ENCODE peak calls at places on chromosomes 6 and 20, in five cellular contexts. L is ovary, F is breast epithelium, P is uterus, S is heart left ventricle. U is an unnamed sample.

GRCh38 chr20:38293490-38294333 is 10.2 kb upstream of the BPI start:
- DNase-seq in L (no peak), S (no peak), P (no peak), F (no peak), U (no peak)

GRCh38 chr6:150200428-150201105 is 57.7 kb downstream of the PPP1R14C start:
- DNase-seq in S (no peak), L (no peak), P (no peak), F (no peak), U (no peak)

GRCh38 chr6:122184260-122184934 is 215.1 kb upstream of the HSF2 start:
- DNase-seq in P (no peak), L (no peak), F (no peak), S (no peak), U (peak)

GRCh38 chr6:14734416-14735340 is 511.2 kb upstream of the JARID2 start:
- DNase-seq in L (no peak), S (no peak), P (no peak), F (no peak), U (no peak)

GRCh38 chr6:77796824-77797809 is 144.3 kb downstream of the MEI4 start:
- DNase-seq in S (no peak), F (no peak), L (no peak), P (no peak), U (no peak)

GRCh38 chr6:684831-685636 is 7.9 kb downstream of the EXOC2 start:
- DNase-seq in L (no peak), P (no peak), S (no peak), F (no peak), U (no peak)

GRCh38 chr6:44061375-44062104 is 65.7 kb downstream of the MRPL14 start:
- DNase-seq in L (no peak), S (no peak), P (no peak), F (no peak), U (no peak)

GRCh38 chr20:9480066-9480465 is 34.3 kb upstream of the LAMP5 start:
- DNase-seq in L (no peak), F (no peak), P (no peak), S (no peak), U (no peak)

GRCh38 chr6:53926505-53926904 is 131.7 kb downstream of the LRRC1 start:
- DNase-seq in S (no peak), F (no peak), L (no peak), P (no peak), U (no peak)

DNA sequence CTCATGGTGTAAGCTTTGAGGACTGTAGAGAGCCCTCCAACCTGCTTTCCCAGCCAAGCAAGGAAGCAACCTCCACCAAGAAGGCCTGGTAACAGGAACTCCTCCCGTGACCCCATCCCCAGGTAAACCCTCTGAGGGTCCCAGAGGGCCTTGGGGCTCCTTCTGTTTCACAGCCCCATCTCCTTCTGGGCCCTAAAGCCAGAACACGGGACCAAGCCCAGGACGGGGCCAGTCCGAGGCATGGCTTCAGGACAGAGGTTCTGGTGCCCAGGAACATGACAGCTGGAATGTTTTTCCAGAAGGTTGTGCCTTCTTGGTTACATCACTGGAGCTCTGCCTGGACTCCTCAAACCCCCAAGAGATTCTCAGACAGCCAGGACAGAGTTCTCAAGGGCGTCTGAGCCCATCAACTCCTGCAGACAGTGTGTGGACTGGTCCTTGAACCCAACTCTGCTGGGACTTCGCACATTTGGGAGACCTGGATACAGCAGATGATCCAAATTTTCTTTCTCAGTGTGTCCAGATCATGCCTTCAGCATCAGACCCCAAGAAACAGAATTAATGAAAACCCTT is 43.1 kb downstream of the RRBP1 start:
- DNase-seq in L (no peak), P (no peak), F (no peak), S (no peak), U (no peak)
- H3K4me3 ChIP-seq in L (no peak), P (no peak), F (no peak), S (no peak), U (no peak)

DNA sequence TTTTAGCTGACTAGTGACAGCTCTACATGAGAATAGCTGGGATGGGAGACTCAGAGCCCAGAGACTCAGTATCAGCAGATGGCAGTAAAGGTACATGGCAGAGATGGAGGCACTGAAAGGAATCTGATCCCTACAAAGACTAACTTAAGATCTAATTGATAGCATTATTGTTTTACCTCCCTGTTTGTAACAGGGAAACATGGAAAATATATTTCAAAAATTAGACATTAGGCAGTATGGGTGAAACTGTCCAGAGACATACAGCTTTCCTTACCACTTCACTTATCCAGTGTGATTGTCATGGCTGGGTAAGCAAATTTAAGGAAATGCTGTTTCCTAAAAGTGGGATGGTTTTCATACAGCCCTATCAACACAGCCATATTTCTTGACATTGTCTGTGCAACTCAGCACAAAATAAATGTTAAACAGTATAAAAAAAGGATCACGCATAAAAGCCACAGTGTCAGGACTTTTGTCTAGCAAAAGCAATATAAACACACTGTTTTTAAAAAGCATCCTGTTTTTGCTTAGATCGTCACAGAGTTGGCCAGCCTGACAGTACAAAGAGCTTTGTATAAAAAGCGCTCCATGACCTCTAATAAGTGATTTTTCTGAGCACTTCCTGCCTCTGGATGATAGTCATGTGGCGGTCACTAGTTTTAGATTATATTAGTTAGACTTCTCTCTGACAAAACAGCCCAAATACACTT is 376.9 kb downstream of the PHF3 start:
- DNase-seq in F (no peak), L (no peak), S (no peak), P (no peak), U (peak)
- TF ChIP-seq CTCF in F (no peak), L (no peak), S (peak), P (peak), U (peak)

DNA sequence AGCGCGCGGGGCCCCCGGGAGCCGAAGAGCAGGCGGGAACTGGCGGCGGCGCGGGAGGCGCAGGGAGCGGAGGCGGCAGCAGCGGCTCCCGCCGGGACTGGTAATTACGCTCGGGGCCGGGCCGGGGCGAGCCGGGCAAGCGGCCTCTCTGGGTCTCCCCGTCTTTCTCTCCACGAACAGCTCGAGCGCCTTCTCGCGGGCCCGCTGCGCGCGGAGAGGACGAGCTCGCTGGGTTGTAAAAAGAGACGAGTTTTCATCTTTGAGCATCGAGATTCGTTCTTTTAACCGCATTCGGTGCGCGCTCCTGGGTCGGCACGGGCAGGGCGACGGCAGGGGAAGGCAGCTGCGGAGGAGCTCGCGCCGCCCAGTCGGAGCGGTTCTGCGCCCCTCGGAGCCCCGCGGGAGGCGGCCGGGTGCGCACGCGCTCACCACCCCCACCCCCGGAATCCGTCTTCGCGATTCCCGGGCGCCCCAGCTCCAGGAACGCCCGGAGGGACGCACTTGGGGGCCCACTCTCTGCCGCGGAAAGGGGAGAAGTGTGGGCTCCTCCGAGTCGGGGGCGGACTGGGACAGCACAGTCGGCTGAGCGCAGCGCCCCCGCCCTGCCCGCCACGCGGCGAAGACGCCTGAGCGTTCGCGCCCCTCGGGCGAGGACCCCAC is 38.0 kb downstream of the YTHDF1 start:
- DNase-seq in S (no peak), F (no peak), L (no peak), P (no peak), U (no peak)
- H3K4me3 ChIP-seq in S (no peak), F (no peak), L (no peak), P (no peak), U (no peak)

GRCh38 chr20:11274137-11274536 is 600.3 kb upstream of the JAG1 start:
- DNase-seq in S (peak), P (no peak), F (no peak), L (no peak), U (peak)
- TF ChIP-seq CTCF in S (peak), P (peak), F (peak), L (no peak), U (peak)

DNA sequence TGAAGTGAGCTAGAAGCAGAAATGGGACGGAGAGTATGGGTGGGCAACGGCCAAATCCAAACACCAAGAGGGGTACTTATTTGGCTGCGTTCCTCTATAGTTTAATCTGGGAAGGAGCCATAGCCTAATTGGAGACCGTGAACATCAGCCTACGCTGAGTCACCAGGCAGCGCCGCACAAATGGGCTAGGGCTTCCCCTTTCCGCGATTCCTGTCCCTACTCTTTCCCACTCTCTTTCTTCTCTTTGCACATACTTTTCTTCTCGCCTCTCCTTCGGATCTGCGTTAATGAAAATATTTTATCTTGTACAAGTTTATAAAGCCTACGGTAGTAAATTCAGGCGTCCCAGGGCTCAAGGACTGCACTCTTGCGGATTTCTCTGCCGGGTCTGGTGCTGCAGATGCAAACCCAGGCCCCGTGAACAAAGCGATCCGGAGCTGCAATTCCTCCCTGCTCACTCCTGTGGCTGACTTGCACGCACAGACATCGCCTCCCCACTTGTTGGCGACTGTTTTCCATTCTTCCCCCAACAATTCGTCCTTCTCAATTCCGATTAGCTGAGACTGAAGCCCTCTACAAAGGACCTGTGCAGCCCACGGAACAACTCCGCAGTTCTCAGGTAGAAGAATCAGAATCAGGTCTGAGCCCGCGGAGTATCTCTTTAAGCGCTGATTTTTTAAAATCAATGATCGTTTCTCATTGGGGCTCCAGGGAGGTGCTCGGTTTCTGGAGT is 4.2 kb upstream of the TBX18 start:
- DNase-seq in S (no peak), F (no peak), L (no peak), P (no peak), U (no peak)
- H3K4me3 ChIP-seq in S (peak), F (peak), L (no peak), P (no peak), U (no peak)

DNA sequence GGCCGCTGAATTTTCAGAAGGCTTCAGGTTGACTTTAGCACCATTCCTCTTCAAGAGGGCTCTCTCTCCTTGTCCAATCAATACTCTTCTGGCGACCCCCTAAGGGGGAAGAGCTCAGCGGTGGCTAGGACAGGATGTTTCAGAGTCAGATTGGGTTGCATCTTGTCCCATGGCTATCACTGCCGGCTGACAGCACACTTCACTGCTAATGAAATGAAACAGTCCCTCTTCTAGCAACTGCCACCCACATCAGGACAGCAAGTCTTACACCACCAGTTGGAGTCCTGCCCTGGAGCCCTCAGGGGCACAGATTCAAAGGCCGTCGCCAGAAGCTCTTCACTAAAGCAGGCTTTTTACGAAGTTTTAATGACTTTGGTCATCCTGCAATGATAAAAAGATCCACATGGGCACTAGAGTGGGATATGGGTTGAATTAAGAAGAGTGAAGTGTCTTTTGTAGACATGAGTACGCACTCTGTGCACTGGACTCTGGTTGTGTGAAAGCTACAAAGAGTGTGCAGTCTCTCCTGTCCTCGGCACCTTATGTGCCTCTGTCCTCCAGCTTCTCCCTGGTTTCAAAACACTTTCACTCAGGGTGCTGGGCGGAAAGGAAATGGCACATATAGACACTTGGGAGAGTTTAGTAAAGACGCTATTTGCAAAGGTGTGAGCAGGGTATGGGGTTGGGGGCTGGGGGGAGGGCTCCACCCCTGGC is 66.1 kb upstream of the SLC22A16 start:
- DNase-seq in S (peak), F (no peak), L (no peak), P (no peak), U (no peak)
- TF ChIP-seq CTCF in S (no peak), F (no peak), L (no peak), P (no peak), U (no peak)

GRCh38 chr20:3082306-3082951 is 2.1 kb downstream of the AVP start:
- DNase-seq in S (no peak), F (no peak), L (no peak), P (no peak), U (no peak)
- H3K4me3 ChIP-seq in S (peak), F (peak), L (no peak), P (no peak), U (no peak)

DNA sequence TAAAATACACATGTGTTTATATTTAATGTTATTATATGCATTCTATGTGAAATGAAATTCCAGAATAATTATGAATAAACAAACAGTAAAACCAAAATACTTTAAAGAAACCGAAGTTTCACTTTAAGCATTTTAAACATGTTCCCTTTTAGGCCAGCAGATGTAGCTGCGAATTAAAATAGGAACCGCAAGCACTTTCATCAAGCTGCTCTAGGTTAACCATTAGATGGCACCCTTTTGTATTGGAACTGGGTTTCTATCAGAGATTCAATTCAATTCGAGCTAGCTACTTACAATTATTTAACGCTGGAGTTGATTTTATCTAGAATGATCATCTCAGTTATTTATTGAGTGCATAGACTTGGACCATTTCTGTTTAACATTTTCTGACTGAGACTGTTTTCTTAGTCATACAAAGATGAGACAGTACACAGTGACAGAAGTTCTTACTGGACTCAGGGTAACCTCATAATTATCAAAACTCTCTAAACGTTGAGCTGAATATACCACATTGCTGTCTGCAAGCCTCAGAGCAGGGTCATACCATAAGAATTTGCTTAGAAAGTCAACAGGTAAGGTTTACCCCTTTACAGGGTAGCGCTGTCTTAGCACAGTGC is 8.5 kb downstream of the TMEM242 start:
- DNase-seq in L (no peak), S (no peak), F (no peak), P (no peak), U (peak)
- TF ChIP-seq CTCF in L (peak), S (peak), F (peak), P (peak), U (peak)

GRCh38 chr20:48060841-48061720 is 275.8 kb upstream of the SULF2 start:
- DNase-seq in P (no peak), F (no peak), S (no peak), L (no peak), U (no peak)
- H3K4me3 ChIP-seq in P (no peak), F (no peak), S (no peak), L (no peak), U (no peak)

DNA sequence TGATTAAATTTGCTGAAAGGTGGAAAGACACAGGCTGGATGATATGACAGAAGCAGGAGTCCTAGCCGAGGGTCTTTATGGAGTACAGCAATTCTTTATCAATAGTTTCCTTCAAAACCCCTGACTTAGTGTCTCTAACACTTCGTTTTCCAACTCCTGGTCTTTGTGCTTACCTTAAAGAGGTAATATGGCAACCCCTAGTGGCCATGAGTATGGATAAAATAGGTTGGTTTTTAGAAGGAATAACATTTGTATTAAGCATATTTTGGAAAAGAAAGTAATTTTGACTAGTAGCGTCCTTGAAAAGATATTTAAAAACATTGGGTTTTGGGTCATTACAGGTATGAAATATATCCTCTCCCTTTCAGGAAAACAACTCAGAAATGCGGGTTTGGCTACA is 51.9 kb downstream of the VGLL2 start:
- DNase-seq in L (no peak), S (no peak), P (no peak), F (no peak), U (peak)
- TF ChIP-seq CTCF in L (no peak), S (peak), P (no peak), F (peak), U (peak)

U was measured in astrocyte of the cerebellum.